ENCODE peak calls at places on chromosomes 6 and 20, in four cellular contexts. B, K, Q and V are unnamed samples.

GRCh38 chr6:157634566-157634965 is 188.5 kb upstream of the SNX9 start:
- DNase-seq in B (no peak), Q (no peak), K (no peak), V (no peak)

GRCh38 chr20:41050361-41051019 is 21.9 kb downstream of the TOP1 start:
- DNase-seq in K (no peak), Q (no peak), B (no peak), V (no peak)

GRCh38 chr6:150150458-150150820 is 7.6 kb downstream of the PPP1R14C start:
- DNase-seq in K (no peak), B (no peak), Q (no peak), V (no peak)

GRCh38 chr20:61925555-61926252 is 140.0 kb downstream of the TAF4 start:
- DNase-seq in Q (no peak), B (no peak), K (no peak), V (no peak)

GRCh38 chr6:6730831-6731230 is 142.3 kb downstream of the LY86 start:
- DNase-seq in K (no peak), B (no peak), Q (peak; percentile 10), V (no peak)

GRCh38 chr6:52049252-52050050 is 38.0 kb downstream of the PKHD1 start:
- DNase-seq in B (no peak), K (no peak), Q (peak; percentile 21), V (no peak)

GRCh38 chr20:34143951-34144350 is 31.9 kb upstream of the EIF2S2 start:
- DNase-seq in Q (peak; percentile 9), K (no peak), B (no peak), V (no peak)

GRCh38 chr6:107590378-107590777 is 100.5 kb downstream of the SOBP start:
- DNase-seq in B (no peak), Q (no peak), K (no peak), V (no peak)

GRCh38 chr6:150267686-150268561 is 100.9 kb upstream of the IYD start:
- DNase-seq in Q (no peak), B (no peak), K (peak; percentile 15), V (no peak)

GRCh38 chr6:43014434-43014909 is 423 bp downstream of the KLHDC3 start:
- DNase-seq in Q (no peak), B (no peak), K (no peak), V (no peak)

GRCh38 chr6:134029495-134030455 is 22.6 kb downstream of the SLC2A12 start:
- DNase-seq in Q (peak; percentile 78), K (no peak), B (no peak), V (no peak)

GRCh38 chr20:63504642-63505041 is 5.8 kb upstream of the EEF1A2 start:
- DNase-seq in K (no peak), Q (no peak), B (no peak), V (no peak)

GRCh38 chr6:149080511-149080910 is 237.0 kb upstream of the TAB2 start:
- DNase-seq in B (no peak), K (no peak), Q (no peak), V (no peak)

GRCh38 chr6:111722220-111722731 is 116.6 kb upstream of the TRAF3IP2 start:
- DNase-seq in K (no peak), B (no peak), Q (no peak), V (no peak)

GRCh38 chr6:130000526-130001228 is 17.7 kb upstream of the L3MBTL3 start:
- DNase-seq in K (no peak), B (no peak), Q (no peak), V (no peak)

GRCh38 chr6:119325559-119326240 is 23.9 kb downstream of the MAN1A1 start:
- DNase-seq in Q (no peak), K (no peak), B (no peak), V (no peak)

GRCh38 chr6:119326291-119327005 is 23.1 kb downstream of the MAN1A1 start:
- DNase-seq in Q (no peak), B (no peak), K (no peak), V (no peak)

GRCh38 chr6:119323478-119323877 is 26.1 kb downstream of the MAN1A1 start:
- DNase-seq in Q (no peak), K (no peak), B (no peak), V (no peak)

GRCh38 chr6:119323926-119324325 is 25.6 kb downstream of the MAN1A1 start:
- DNase-seq in Q (no peak), K (no peak), B (no peak), V (no peak)

GRCh38 chr6:119324718-119325117 is 24.8 kb downstream of the MAN1A1 start:
- DNase-seq in B (no peak), K (no peak), Q (no peak), V (no peak)
- TF ChIP-seq EP300 in B (no peak), K (no peak), Q (no peak), V (no peak)

GRCh38 chr6:128500017-128500416 is 20.4 kb downstream of the PTPRK start:
- DNase-seq in B (no peak), K (no peak), Q (peak; percentile 45), V (no peak)

GRCh38 chr6:128508588-128509296 is 11.7 kb downstream of the PTPRK start:
- DNase-seq in B (no peak), K (no peak), Q (peak; percentile 86), V (no peak)

GRCh38 chr6:128507337-128508310 is 12.8 kb downstream of the PTPRK start:
- DNase-seq in Q (peak; percentile 47), B (no peak), K (no peak), V (no peak)

GRCh38 chr6:128505603-128506002 is 14.8 kb downstream of the PTPRK start:
- DNase-seq in Q (no peak), B (no peak), K (no peak), V (no peak)

GRCh38 chr6:128504003-128504654 is 16.3 kb downstream of the PTPRK start:
- DNase-seq in Q (no peak), B (no peak), K (no peak), V (no peak)
- TF ChIP-seq EP300 in Q (no peak), B (no peak), K (no peak), V (no peak)

GRCh38 chr6:139475231-139475630 is 100.8 kb upstream of the CITED2 start:
- DNase-seq in Q (no peak), K (no peak), B (no peak), V (no peak)

GRCh38 chr6:139473239-139473701 is 98.8 kb upstream of the CITED2 start:
- DNase-seq in Q (no peak), K (peak; percentile 39), B (no peak), V (peak; percentile 56)

GRCh38 chr6:139472341-139473038 is 98.0 kb upstream of the CITED2 start:
- DNase-seq in Q (no peak), K (no peak), B (no peak), V (no peak)

GRCh38 chr6:139473731-139474130 is 99.3 kb upstream of the CITED2 start:
- DNase-seq in B (no peak), Q (no peak), K (no peak), V (no peak)

DNA sequence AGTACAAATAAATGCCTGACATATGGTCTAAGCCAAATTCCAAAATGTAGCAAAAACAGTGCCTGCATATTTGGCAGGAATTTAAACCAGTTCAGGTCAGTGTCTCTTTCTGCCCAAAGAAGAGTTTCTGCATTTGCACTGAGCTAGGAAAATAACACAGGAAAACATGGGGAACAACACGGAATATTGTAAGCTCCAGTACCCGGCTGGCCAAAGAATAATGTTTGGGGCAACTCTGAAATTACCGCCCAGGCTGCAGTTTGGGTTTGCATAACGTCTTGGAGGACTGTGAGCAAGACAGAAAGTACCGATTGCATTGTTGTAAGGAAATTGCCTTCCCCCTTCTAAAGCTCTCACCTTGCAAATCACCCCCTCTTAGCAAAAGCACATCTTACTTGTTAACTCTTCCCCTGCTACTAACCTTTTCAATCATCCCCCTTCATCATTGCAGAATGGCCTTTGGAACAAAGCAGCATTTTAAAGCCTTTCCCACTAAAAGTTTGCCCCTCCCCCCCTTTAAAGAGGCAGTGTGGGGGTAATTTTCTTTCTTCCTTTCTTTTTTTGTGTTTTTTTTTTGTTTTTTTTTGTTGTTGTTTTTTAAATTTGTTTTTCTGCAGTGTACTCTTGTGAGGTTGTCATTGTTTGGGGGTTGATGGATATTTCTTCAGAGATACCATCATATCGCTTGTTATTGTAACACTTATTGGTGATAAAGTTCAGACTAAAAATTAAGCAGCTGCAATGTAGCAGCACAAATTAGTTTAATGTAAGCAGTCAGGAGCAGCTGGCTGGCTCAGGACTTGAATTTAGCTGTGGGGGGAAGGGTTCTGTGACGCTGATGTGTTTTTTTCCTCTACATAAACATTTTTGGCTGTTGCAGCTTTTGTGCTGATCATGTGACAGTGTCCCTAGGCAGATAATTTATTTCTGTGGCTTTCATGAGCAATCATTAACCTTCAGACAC is 100.0 kb upstream of the CITED2 start:
- DNase-seq in Q (no peak), B (no peak), K (peak; percentile 12), V (peak; percentile 40)
- TF ChIP-seq EP300 in Q (no peak), B (no peak), K (no peak), V (no peak)

DNA sequence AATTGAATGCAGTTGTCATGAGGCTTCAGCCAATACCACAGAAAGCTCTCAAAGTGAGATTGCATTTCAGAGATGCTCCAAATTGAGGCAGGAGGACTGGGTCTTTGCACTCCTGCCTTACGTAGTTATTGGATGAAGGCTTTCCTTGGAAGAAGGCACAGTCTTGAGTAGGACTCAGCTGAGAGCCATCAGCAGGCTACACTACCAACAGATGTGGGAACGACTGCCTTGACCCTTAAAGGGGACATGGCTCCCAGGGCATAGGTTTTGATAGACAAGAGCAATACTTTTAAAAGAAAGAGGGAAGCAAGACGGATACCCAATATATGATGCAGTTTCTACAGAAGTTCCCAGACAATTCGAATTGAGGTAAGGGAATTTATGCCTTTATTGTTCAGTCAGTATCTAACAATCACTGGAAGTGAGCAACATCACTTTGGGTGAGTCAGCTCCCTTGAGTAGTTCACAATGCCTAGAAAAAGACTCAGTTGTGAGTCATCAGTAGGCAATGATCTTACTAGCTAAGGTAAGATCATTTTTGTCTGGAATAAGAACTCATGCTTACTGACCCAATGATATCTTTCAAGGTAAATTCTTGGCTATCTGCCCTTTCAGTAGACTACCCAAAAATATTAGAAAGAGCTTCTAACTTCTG is 390.8 kb downstream of the GJA1 start:
- DNase-seq in B (no peak), Q (peak; percentile 64), K (no peak), V (no peak)
- TF ChIP-seq EP300 in B (no peak), Q (no peak), K (no peak), V (no peak)

DNA sequence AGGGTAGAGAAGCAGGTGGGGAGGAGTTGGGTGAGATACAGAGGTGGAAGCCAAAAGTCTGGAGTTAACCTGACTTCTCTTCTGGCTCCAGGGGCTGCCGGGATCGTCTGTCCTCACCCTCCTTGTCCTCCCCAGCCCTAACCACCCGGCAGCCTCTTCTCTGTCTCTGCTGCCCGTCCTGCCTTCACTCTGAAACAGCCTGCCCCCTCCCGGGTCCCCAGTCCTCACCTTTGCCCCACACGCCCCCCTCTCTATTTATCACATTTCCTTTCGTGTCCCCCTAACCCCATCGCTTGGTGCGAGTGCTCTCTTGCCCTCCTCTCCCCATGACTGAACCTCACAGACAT is 5.7 kb downstream of the RING1 start:
- DNase-seq in B (no peak), K (no peak), Q (no peak), V (no peak)
- TF ChIP-seq EP300 in B (no peak), K (no peak), Q (no peak), V (no peak)

GRCh38 chr6:138258991-138259390 is 40.7 kb upstream of the PBOV1 start:
- DNase-seq in B (no peak), K (no peak), Q (no peak), V (no peak)
- TF ChIP-seq EP300 in B (no peak), K (no peak), Q (no peak), V (no peak)